ENCODE peak calls at places on chromosome 9, in five cellular contexts. One of them, this sample, is unnamed.

GRCh38 chr9:100408541-100409175 is 18.3 kb upstream of the MSANTD3 start:
- DNase-seq in BE2C: no peak
- DNase-seq in T47D: no peak
- DNase-seq in testis: no peak
- DNase-seq in RPMI8226: no peak
- DNase-seq in this sample: no peak

GRCh38 chr9:138119202-138120027 is 241.8 kb downstream of the CACNA1B start:
- DNase-seq in BE2C: no peak
- DNase-seq in T47D: no peak
- DNase-seq in testis: no peak
- DNase-seq in RPMI8226: no peak
- DNase-seq in this sample: no peak

GRCh38 chr9:125994066-125994943 is 247.1 kb downstream of the PBX3 start:
- DNase-seq in BE2C: no peak
- DNase-seq in T47D: no peak
- DNase-seq in testis: no peak
- DNase-seq in RPMI8226: no peak
- DNase-seq in this sample: no peak

GRCh38 chr9:81318571-81318970 is 370.8 kb downstream of the TLE1 start:
- DNase-seq in BE2C: no peak
- DNase-seq in T47D: no peak
- DNase-seq in testis: no peak
- DNase-seq in RPMI8226: no peak
- DNase-seq in this sample: no peak

GRCh38 chr9:134935056-134936020 is 17.6 kb upstream of the FCN1 start:
- DNase-seq in BE2C: no peak
- DNase-seq in T47D: no peak
- DNase-seq in testis: no peak
- DNase-seq in RPMI8226: no peak
- DNase-seq in this sample: no peak

GRCh38 chr9:134488251-134488900 is 153.2 kb upstream of the COL5A1 start:
- DNase-seq in BE2C: no peak
- DNase-seq in T47D: peak; percentile 43
- DNase-seq in testis: peak; percentile 27
- DNase-seq in RPMI8226: no peak
- DNase-seq in this sample: no peak

GRCh38 chr9:24035816-24036215 is 209.8 kb upstream of the ELAVL2 start:
- DNase-seq in BE2C: no peak
- DNase-seq in T47D: no peak
- DNase-seq in testis: no peak
- DNase-seq in RPMI8226: no peak
- DNase-seq in this sample: no peak

GRCh38 chr9:124894741-124895170 is 32.8 kb downstream of the ARPC5L start:
- DNase-seq in BE2C: peak; percentile 54
- DNase-seq in T47D: peak; percentile 20
- DNase-seq in testis: no peak
- DNase-seq in RPMI8226: peak; percentile 63
- DNase-seq in this sample: no peak

GRCh38 chr9:68780735-68781134 is 75.7 kb downstream of the PIP5K1B start:
- DNase-seq in BE2C: no peak
- DNase-seq in T47D: no peak
- DNase-seq in testis: no peak
- DNase-seq in RPMI8226: peak; percentile 24
- DNase-seq in this sample: no peak

GRCh38 chr9:107976767-107977166 is 487.2 kb upstream of the KLF4 start:
- DNase-seq in BE2C: no peak
- DNase-seq in T47D: no peak
- DNase-seq in testis: peak; percentile 43
- DNase-seq in RPMI8226: no peak
- DNase-seq in this sample: no peak

GRCh38 chr9:70510157-70510770 is 95.8 kb upstream of the KLF9 start:
- DNase-seq in BE2C: peak; percentile 55
- DNase-seq in T47D: peak; percentile 9
- DNase-seq in testis: peak; percentile 59
- DNase-seq in RPMI8226: peak; percentile 40
- DNase-seq in this sample: no peak

GRCh38 chr9:112887377-112887776 is 3.3 kb downstream of the SLC46A2 start:
- DNase-seq in BE2C: no peak
- DNase-seq in T47D: no peak
- DNase-seq in testis: peak; percentile 77
- DNase-seq in RPMI8226: no peak
- DNase-seq in this sample: no peak

GRCh38 chr9:126114850-126115460 is 211.7 kb upstream of the MVB12B start:
- DNase-seq in BE2C: no peak
- DNase-seq in T47D: no peak
- DNase-seq in testis: no peak
- DNase-seq in RPMI8226: no peak
- DNase-seq in this sample: no peak

GRCh38 chr9:134206317-134207300 is 42.2 kb upstream of the RNU6ATAC start:
- DNase-seq in BE2C: peak; percentile 4
- DNase-seq in T47D: no peak
- DNase-seq in testis: no peak
- DNase-seq in RPMI8226: no peak
- DNase-seq in this sample: no peak

GRCh38 chr9:121636411-121636865 is 15.0 kb upstream of the DAB2IP start:
- DNase-seq in BE2C: peak; percentile 49
- DNase-seq in T47D: no peak
- DNase-seq in testis: no peak
- DNase-seq in RPMI8226: no peak
- DNase-seq in this sample: no peak